ENCODE peak calls at places on chromosomes 13 and 19, in six cellular contexts. One of them, this sample, is unnamed.

GRCh38 chr19:13029301-13029880 is 34.1 kb downstream of the NFIX start:
- DNase-seq in RCC 7860: no peak
- DNase-seq in ELR: no peak
- DNase-seq in HCT116: no peak
- DNase-seq in activated CD4-positive, CD25-positive, alpha-beta regulatory T cell: no peak
- DNase-seq in T-helper 1 cell: no peak
- DNase-seq in this sample: no peak

GRCh38 chr13:30881931-30882899 is 23.9 kb upstream of the MEDAG start:
- DNase-seq in RCC 7860: no peak
- DNase-seq in ELR: no peak
- DNase-seq in HCT116: no peak
- DNase-seq in activated CD4-positive, CD25-positive, alpha-beta regulatory T cell: no peak
- DNase-seq in T-helper 1 cell: no peak
- DNase-seq in this sample: no peak

GRCh38 chr13:80000679-80001509 is 340.0 kb downstream of the SPRY2 start:
- DNase-seq in RCC 7860: no peak
- DNase-seq in ELR: no peak
- DNase-seq in HCT116: no peak
- DNase-seq in activated CD4-positive, CD25-positive, alpha-beta regulatory T cell: no peak
- DNase-seq in T-helper 1 cell: no peak
- DNase-seq in this sample: no peak

GRCh38 chr19:45528149-45528743 is 21.0 kb downstream of the VASP start:
- DNase-seq in RCC 7860: peak
- DNase-seq in ELR: peak
- DNase-seq in HCT116: no peak
- DNase-seq in activated CD4-positive, CD25-positive, alpha-beta regulatory T cell: no peak
- DNase-seq in T-helper 1 cell: no peak
- DNase-seq in this sample: peak

GRCh38 chr13:48068952-48069351 is 26.0 kb downstream of the MED4 start:
- DNase-seq in RCC 7860: no peak
- DNase-seq in ELR: no peak
- DNase-seq in HCT116: no peak
- DNase-seq in activated CD4-positive, CD25-positive, alpha-beta regulatory T cell: no peak
- DNase-seq in T-helper 1 cell: no peak
- DNase-seq in this sample: no peak

GRCh38 chr13:64538711-64539110 is 2691.4 kb downstream of the PCDH9 start:
- DNase-seq in RCC 7860: no peak
- DNase-seq in ELR: peak
- DNase-seq in HCT116: no peak
- DNase-seq in activated CD4-positive, CD25-positive, alpha-beta regulatory T cell: no peak
- DNase-seq in T-helper 1 cell: no peak
- DNase-seq in this sample: no peak

GRCh38 chr13:30082391-30082790 is 225.0 kb downstream of the KATNAL1 start:
- DNase-seq in RCC 7860: no peak
- DNase-seq in ELR: no peak
- DNase-seq in HCT116: no peak
- DNase-seq in activated CD4-positive, CD25-positive, alpha-beta regulatory T cell: no peak
- DNase-seq in T-helper 1 cell: no peak
- DNase-seq in this sample: no peak

GRCh38 chr13:106100261-106100919 is 435.1 kb downstream of the EFNB2 start:
- DNase-seq in RCC 7860: no peak
- DNase-seq in ELR: no peak
- DNase-seq in HCT116: peak
- DNase-seq in activated CD4-positive, CD25-positive, alpha-beta regulatory T cell: no peak
- DNase-seq in T-helper 1 cell: no peak
- DNase-seq in this sample: peak

GRCh38 chr19:55554749-55555152 is 9.4 kb upstream of the SBK3 start:
- DNase-seq in RCC 7860: no peak
- DNase-seq in ELR: no peak
- DNase-seq in HCT116: no peak
- DNase-seq in activated CD4-positive, CD25-positive, alpha-beta regulatory T cell: no peak
- DNase-seq in T-helper 1 cell: no peak
- DNase-seq in this sample: no peak

GRCh38 chr19:11849264-11849615 is 714 bp downstream of the ZNF439 start:
- DNase-seq in RCC 7860: no peak
- DNase-seq in ELR: no peak
- DNase-seq in HCT116: no peak
- DNase-seq in activated CD4-positive, CD25-positive, alpha-beta regulatory T cell: no peak
- DNase-seq in T-helper 1 cell: no peak
- DNase-seq in this sample: no peak

GRCh38 chr19:400976-401835 is 7.7 kb downstream of the C2CD4C start:
- DNase-seq in RCC 7860: no peak
- DNase-seq in ELR: no peak
- DNase-seq in HCT116: no peak
- DNase-seq in activated CD4-positive, CD25-positive, alpha-beta regulatory T cell: no peak
- DNase-seq in T-helper 1 cell: no peak
- DNase-seq in this sample: no peak

GRCh38 chr13:73146705-73147104 is 87.9 kb downstream of the KLF5 start:
- DNase-seq in RCC 7860: no peak
- DNase-seq in ELR: peak
- DNase-seq in HCT116: no peak
- DNase-seq in activated CD4-positive, CD25-positive, alpha-beta regulatory T cell: no peak
- DNase-seq in T-helper 1 cell: no peak
- DNase-seq in this sample: no peak

GRCh38 chr19:56637976-56638555 is 4.9 kb upstream of the SMIM17 start:
- DNase-seq in RCC 7860: no peak
- DNase-seq in ELR: peak
- DNase-seq in HCT116: no peak
- DNase-seq in activated CD4-positive, CD25-positive, alpha-beta regulatory T cell: no peak
- DNase-seq in T-helper 1 cell: no peak
- DNase-seq in this sample: peak

GRCh38 chr19:40280608-40281221 is 4.4 kb downstream of the AKT2 start:
- DNase-seq in RCC 7860: no peak
- DNase-seq in ELR: no peak
- DNase-seq in HCT116: no peak
- DNase-seq in activated CD4-positive, CD25-positive, alpha-beta regulatory T cell: no peak
- DNase-seq in T-helper 1 cell: no peak
- DNase-seq in this sample: no peak

GRCh38 chr13:98200211-98200878 is 23.3 kb upstream of the RNF113B start:
- DNase-seq in RCC 7860: no peak
- DNase-seq in ELR: no peak
- DNase-seq in HCT116: no peak
- DNase-seq in activated CD4-positive, CD25-positive, alpha-beta regulatory T cell: no peak
- DNase-seq in T-helper 1 cell: no peak
- DNase-seq in this sample: no peak

GRCh38 chr19:3415695-3416094 is 49.3 kb downstream of the NFIC start:
- DNase-seq in RCC 7860: no peak
- DNase-seq in ELR: no peak
- DNase-seq in HCT116: no peak
- DNase-seq in activated CD4-positive, CD25-positive, alpha-beta regulatory T cell: no peak
- DNase-seq in T-helper 1 cell: no peak
- DNase-seq in this sample: no peak

GRCh38 chr13:103078145-103078544 is 11.9 kb upstream of the SLC10A2 start:
- DNase-seq in RCC 7860: no peak
- DNase-seq in ELR: no peak
- DNase-seq in HCT116: no peak
- DNase-seq in activated CD4-positive, CD25-positive, alpha-beta regulatory T cell: no peak
- DNase-seq in T-helper 1 cell: no peak
- DNase-seq in this sample: no peak

GRCh38 chr19:40609561-40610395 is 8.6 kb downstream of the LTBP4 start:
- DNase-seq in RCC 7860: no peak
- DNase-seq in ELR: peak
- DNase-seq in HCT116: peak
- DNase-seq in activated CD4-positive, CD25-positive, alpha-beta regulatory T cell: peak
- DNase-seq in T-helper 1 cell: peak
- DNase-seq in this sample: peak

GRCh38 chr19:58571575-58571947 is 1.6 kb downstream of the MZF1 start:
- DNase-seq in RCC 7860: no peak
- DNase-seq in ELR: no peak
- DNase-seq in HCT116: no peak
- DNase-seq in activated CD4-positive, CD25-positive, alpha-beta regulatory T cell: no peak
- DNase-seq in T-helper 1 cell: no peak
- DNase-seq in this sample: peak

This sample was measured in WTC11.